ENCODE peak calls at places on chromosomes 7 and 10, in nine cellular contexts. One of them, this sample, is unnamed.

GRCh38 chr10:93566435-93567276 is at the start of gene FFAR4:
- DNase-seq in GM23338: peak
- DNase-seq in right lobe of liver: peak
- DNase-seq in fibroblast of lung: no peak
- DNase-seq in left ventricle myocardium inferior: peak
- DNase-seq in fibroblast of mammary gland: no peak
- DNase-seq in fibroblast of pulmonary artery: no peak
- DNase-seq in breast epithelium: peak
- DNase-seq in HCT116: no peak
- DNase-seq in this sample: no peak

GRCh38 chr10:122386514-122386913 is 12.0 kb downstream of the PLEKHA1 start:
- DNase-seq in GM23338: no peak
- DNase-seq in right lobe of liver: no peak
- DNase-seq in fibroblast of lung: no peak
- DNase-seq in left ventricle myocardium inferior: no peak
- DNase-seq in fibroblast of mammary gland: no peak
- DNase-seq in fibroblast of pulmonary artery: no peak
- DNase-seq in breast epithelium: no peak
- DNase-seq in HCT116: no peak
- DNase-seq in this sample: no peak

GRCh38 chr10:69278446-69278963 is at the start of gene HK1:
- DNase-seq in GM23338: peak
- DNase-seq in right lobe of liver: no peak
- DNase-seq in fibroblast of lung: no peak
- DNase-seq in left ventricle myocardium inferior: no peak
- DNase-seq in fibroblast of mammary gland: peak
- DNase-seq in fibroblast of pulmonary artery: peak
- DNase-seq in breast epithelium: peak
- DNase-seq in HCT116: no peak
- DNase-seq in this sample: no peak

GRCh38 chr7:137946015-137946414 is 55.9 kb downstream of the CREB3L2 start:
- DNase-seq in GM23338: no peak
- DNase-seq in right lobe of liver: no peak
- DNase-seq in fibroblast of lung: no peak
- DNase-seq in left ventricle myocardium inferior: no peak
- DNase-seq in fibroblast of mammary gland: no peak
- DNase-seq in fibroblast of pulmonary artery: no peak
- DNase-seq in breast epithelium: no peak
- DNase-seq in HCT116: no peak
- DNase-seq in this sample: no peak

GRCh38 chr7:143379607-143380263 is 1.4 kb upstream of the ZYX start:
- DNase-seq in GM23338: no peak
- DNase-seq in right lobe of liver: peak
- DNase-seq in fibroblast of lung: no peak
- DNase-seq in left ventricle myocardium inferior: no peak
- DNase-seq in fibroblast of mammary gland: no peak
- DNase-seq in fibroblast of pulmonary artery: no peak
- DNase-seq in breast epithelium: no peak
- DNase-seq in HCT116: peak
- DNase-seq in this sample: no peak

GRCh38 chr10:124061030-124061429 is 32.4 kb downstream of the CHST15 start:
- DNase-seq in GM23338: no peak
- DNase-seq in right lobe of liver: no peak
- DNase-seq in fibroblast of lung: no peak
- DNase-seq in left ventricle myocardium inferior: no peak
- DNase-seq in fibroblast of mammary gland: no peak
- DNase-seq in fibroblast of pulmonary artery: no peak
- DNase-seq in breast epithelium: no peak
- DNase-seq in HCT116: no peak
- DNase-seq in this sample: no peak

GRCh38 chr7:132295198-132295597 is 281.1 kb downstream of the PLXNA4 start:
- DNase-seq in GM23338: no peak
- DNase-seq in right lobe of liver: no peak
- DNase-seq in fibroblast of lung: no peak
- DNase-seq in left ventricle myocardium inferior: no peak
- DNase-seq in fibroblast of mammary gland: no peak
- DNase-seq in fibroblast of pulmonary artery: no peak
- DNase-seq in breast epithelium: no peak
- DNase-seq in HCT116: no peak
- DNase-seq in this sample: no peak

GRCh38 chr7:104857458-104858425 is 156.3 kb upstream of the KMT2E start:
- DNase-seq in GM23338: no peak
- DNase-seq in right lobe of liver: no peak
- DNase-seq in fibroblast of lung: no peak
- DNase-seq in left ventricle myocardium inferior: no peak
- DNase-seq in fibroblast of mammary gland: no peak
- DNase-seq in fibroblast of pulmonary artery: no peak
- DNase-seq in breast epithelium: no peak
- DNase-seq in HCT116: no peak
- DNase-seq in this sample: no peak

GRCh38 chr10:116765549-116766162 is 23.3 kb upstream of the HSPA12A start:
- DNase-seq in GM23338: peak
- DNase-seq in right lobe of liver: no peak
- DNase-seq in fibroblast of lung: peak
- DNase-seq in left ventricle myocardium inferior: no peak
- DNase-seq in fibroblast of mammary gland: peak
- DNase-seq in fibroblast of pulmonary artery: no peak
- DNase-seq in breast epithelium: no peak
- DNase-seq in HCT116: peak
- DNase-seq in this sample: no peak
- TF ChIP-seq CTCF in GM23338: peak
- TF ChIP-seq CTCF in right lobe of liver: no peak
- TF ChIP-seq CTCF in fibroblast of lung: peak
- TF ChIP-seq CTCF in left ventricle myocardium inferior: peak
- TF ChIP-seq CTCF in fibroblast of mammary gland: peak
- TF ChIP-seq CTCF in fibroblast of pulmonary artery: peak
- TF ChIP-seq CTCF in breast epithelium: no peak
- TF ChIP-seq CTCF in HCT116: peak
- TF ChIP-seq CTCF in this sample: no peak

GRCh38 chr7:31017748-31018120 is 34.4 kb upstream of the ADCYAP1R1 start:
- DNase-seq in GM23338: no peak
- DNase-seq in right lobe of liver: no peak
- DNase-seq in fibroblast of lung: no peak
- DNase-seq in left ventricle myocardium inferior: no peak
- DNase-seq in fibroblast of mammary gland: no peak
- DNase-seq in fibroblast of pulmonary artery: no peak
- DNase-seq in breast epithelium: no peak
- DNase-seq in HCT116: no peak
- DNase-seq in this sample: no peak
- TF ChIP-seq CTCF in GM23338: no peak
- TF ChIP-seq CTCF in right lobe of liver: no peak
- TF ChIP-seq CTCF in fibroblast of lung: no peak
- TF ChIP-seq CTCF in left ventricle myocardium inferior: no peak
- TF ChIP-seq CTCF in fibroblast of mammary gland: no peak
- TF ChIP-seq CTCF in fibroblast of pulmonary artery: no peak
- TF ChIP-seq CTCF in breast epithelium: no peak
- TF ChIP-seq CTCF in HCT116: no peak
- TF ChIP-seq CTCF in this sample: no peak

GRCh38 chr7:52920977-52921376 is 114.5 kb upstream of the POM121L12 start:
- DNase-seq in GM23338: no peak
- DNase-seq in right lobe of liver: no peak
- DNase-seq in fibroblast of lung: no peak
- DNase-seq in left ventricle myocardium inferior: no peak
- DNase-seq in fibroblast of mammary gland: no peak
- DNase-seq in fibroblast of pulmonary artery: no peak
- DNase-seq in breast epithelium: no peak
- DNase-seq in HCT116: no peak
- DNase-seq in this sample: no peak
- TF ChIP-seq CTCF in GM23338: no peak
- TF ChIP-seq CTCF in right lobe of liver: no peak
- TF ChIP-seq CTCF in fibroblast of lung: no peak
- TF ChIP-seq CTCF in left ventricle myocardium inferior: no peak
- TF ChIP-seq CTCF in fibroblast of mammary gland: no peak
- TF ChIP-seq CTCF in fibroblast of pulmonary artery: no peak
- TF ChIP-seq CTCF in breast epithelium: no peak
- TF ChIP-seq CTCF in HCT116: no peak
- TF ChIP-seq CTCF in this sample: no peak

GRCh38 chr10:17183110-17183509 is 18.4 kb downstream of the TRDMT1 start:
- DNase-seq in GM23338: no peak
- DNase-seq in right lobe of liver: no peak
- DNase-seq in fibroblast of lung: no peak
- DNase-seq in left ventricle myocardium inferior: no peak
- DNase-seq in fibroblast of mammary gland: no peak
- DNase-seq in fibroblast of pulmonary artery: no peak
- DNase-seq in breast epithelium: no peak
- DNase-seq in HCT116: no peak
- DNase-seq in this sample: no peak
- TF ChIP-seq CTCF in GM23338: peak
- TF ChIP-seq CTCF in right lobe of liver: no peak
- TF ChIP-seq CTCF in fibroblast of lung: peak
- TF ChIP-seq CTCF in left ventricle myocardium inferior: peak
- TF ChIP-seq CTCF in fibroblast of mammary gland: peak
- TF ChIP-seq CTCF in fibroblast of pulmonary artery: peak
- TF ChIP-seq CTCF in breast epithelium: no peak
- TF ChIP-seq CTCF in HCT116: peak
- TF ChIP-seq CTCF in this sample: peak

GRCh38 chr10:81928119-81928518 is 53.1 kb downstream of the NRG3 start:
- DNase-seq in GM23338: no peak
- DNase-seq in right lobe of liver: no peak
- DNase-seq in fibroblast of lung: no peak
- DNase-seq in left ventricle myocardium inferior: no peak
- DNase-seq in fibroblast of mammary gland: no peak
- DNase-seq in fibroblast of pulmonary artery: no peak
- DNase-seq in breast epithelium: no peak
- DNase-seq in HCT116: no peak
- DNase-seq in this sample: no peak
- TF ChIP-seq CTCF in GM23338: no peak
- TF ChIP-seq CTCF in right lobe of liver: no peak
- TF ChIP-seq CTCF in fibroblast of lung: no peak
- TF ChIP-seq CTCF in left ventricle myocardium inferior: no peak
- TF ChIP-seq CTCF in fibroblast of mammary gland: no peak
- TF ChIP-seq CTCF in fibroblast of pulmonary artery: no peak
- TF ChIP-seq CTCF in breast epithelium: no peak
- TF ChIP-seq CTCF in HCT116: no peak
- TF ChIP-seq CTCF in this sample: no peak